ENCODE peak calls at places on chromosomes 4 and X, in seven cellular contexts. I is GM19239; S is AG08395; M is activated naive CD4-positive, alpha-beta T cell treated with anti-CD3 and anti-CD28 coated beads, Interleukin-2, amount 50 U/mL, for 72 hours; V is RWPE1; Y is GM03348; R is astrocyte of the spinal cord. J is an unnamed sample.

GRCh38 chr4:128812360-128812958 is 3.0 kb downstream of the JADE1 start:
- DNase-seq in I (peak; percentile 22), S (peak; percentile 60), M (peak; percentile 52), V (peak; percentile 59), Y (peak; percentile 75), R (peak; percentile 81), J (peak; percentile 45)

GRCh38 chr4:53780736-53781400 is 189.6 kb upstream of the LNX1 start:
- DNase-seq in I (no peak), S (peak; percentile 78), M (no peak), V (no peak), Y (peak; percentile 25), R (no peak), J (no peak)

GRCh38 chrX:153766098-153766817 is 2.2 kb downstream of the PLXNB3 start:
- DNase-seq in I (no peak), S (peak; percentile 75), M (no peak), V (peak; percentile 60), Y (peak; percentile 83), R (peak; percentile 73), J (no peak)

GRCh38 chrX:47358387-47359065 is 11.9 kb upstream of the ZNF157 start:
- DNase-seq in I (no peak), S (no peak), M (no peak), V (no peak), Y (no peak), R (no peak), J (no peak)

GRCh38 chr4:73870778-73871177 is 1.6 kb downstream of the CXCL1 start:
- DNase-seq in I (no peak), S (no peak), M (no peak), V (no peak), Y (no peak), R (no peak), J (no peak)

GRCh38 chrX:123263246-123263757 is 79.2 kb downstream of the GRIA3 start:
- DNase-seq in I (no peak), S (no peak), M (no peak), V (no peak), Y (no peak), R (no peak), J (no peak)

GRCh38 chr4:3366893-3367775 is 74.3 kb downstream of the RGS12 start:
- DNase-seq in I (no peak), S (no peak), M (no peak), V (no peak), Y (no peak), R (no peak), J (no peak)

GRCh38 chrX:10079155-10079711 is 77.5 kb upstream of the CLCN4 start:
- DNase-seq in I (no peak), S (no peak), M (no peak), V (no peak), Y (no peak), R (no peak), J (no peak)

GRCh38 chr4:23775694-23776093 is 114.2 kb downstream of the PPARGC1A start:
- DNase-seq in I (no peak), S (no peak), M (no peak), V (no peak), Y (no peak), R (no peak), J (no peak)

J was measured in NCI-H226.